ENCODE peak calls at places on chromosomes 5 and 9, in six cellular contexts. One of them, this sample, is unnamed.

GRCh38 chr9:79610019-79610760 is 38.4 kb downstream of the TLE4 start:
- DNase-seq in transverse colon: no peak
- DNase-seq in sigmoid colon: no peak
- DNase-seq in GM23338: no peak
- DNase-seq in heart right ventricle: no peak
- DNase-seq in cardiac fibroblast: no peak
- DNase-seq in this sample: peak

GRCh38 chr9:2120926-2121689 is 106.0 kb downstream of the SMARCA2 start:
- DNase-seq in transverse colon: no peak
- DNase-seq in sigmoid colon: no peak
- DNase-seq in GM23338: no peak
- DNase-seq in heart right ventricle: no peak
- DNase-seq in cardiac fibroblast: peak
- DNase-seq in this sample: peak

GRCh38 chr9:109314011-109314531 is 6.8 kb downstream of the EPB41L4B start:
- DNase-seq in transverse colon: peak
- DNase-seq in sigmoid colon: no peak
- DNase-seq in GM23338: no peak
- DNase-seq in heart right ventricle: no peak
- DNase-seq in cardiac fibroblast: no peak
- DNase-seq in this sample: no peak

GRCh38 chr5:58188287-58188651 is 271.6 kb downstream of the PLK2 start:
- DNase-seq in transverse colon: no peak
- DNase-seq in sigmoid colon: no peak
- DNase-seq in GM23338: peak
- DNase-seq in heart right ventricle: no peak
- DNase-seq in cardiac fibroblast: peak
- DNase-seq in this sample: peak

GRCh38 chr9:130236436-130236985 is 29.0 kb upstream of the HMCN2 start:
- DNase-seq in transverse colon: no peak
- DNase-seq in sigmoid colon: peak
- DNase-seq in GM23338: no peak
- DNase-seq in heart right ventricle: no peak
- DNase-seq in cardiac fibroblast: no peak
- DNase-seq in this sample: no peak

GRCh38 chr5:142293486-142293885 is 31.3 kb downstream of the SPRY4 start:
- DNase-seq in transverse colon: no peak
- DNase-seq in sigmoid colon: no peak
- DNase-seq in GM23338: no peak
- DNase-seq in heart right ventricle: no peak
- DNase-seq in cardiac fibroblast: no peak
- DNase-seq in this sample: no peak

GRCh38 chr9:68416891-68417570 is 60.6 kb downstream of the PGM5 start:
- DNase-seq in transverse colon: no peak
- DNase-seq in sigmoid colon: no peak
- DNase-seq in GM23338: peak
- DNase-seq in heart right ventricle: no peak
- DNase-seq in cardiac fibroblast: no peak
- DNase-seq in this sample: no peak

GRCh38 chr9:109889456-109889855 is 109.5 kb downstream of the PALM2AKAP2 start:
- DNase-seq in transverse colon: no peak
- DNase-seq in sigmoid colon: no peak
- DNase-seq in GM23338: no peak
- DNase-seq in heart right ventricle: no peak
- DNase-seq in cardiac fibroblast: no peak
- DNase-seq in this sample: no peak

GRCh38 chr5:78260771-78261170 is 33.7 kb downstream of the AP3B1 start:
- DNase-seq in transverse colon: no peak
- DNase-seq in sigmoid colon: no peak
- DNase-seq in GM23338: no peak
- DNase-seq in heart right ventricle: no peak
- DNase-seq in cardiac fibroblast: no peak
- DNase-seq in this sample: no peak

GRCh38 chr5:88555658-88556057 is 287.0 kb upstream of the TMEM161B start:
- DNase-seq in transverse colon: no peak
- DNase-seq in sigmoid colon: no peak
- DNase-seq in GM23338: peak
- DNase-seq in heart right ventricle: no peak
- DNase-seq in cardiac fibroblast: no peak
- DNase-seq in this sample: no peak

GRCh38 chr5:81657386-81657785 is 93.5 kb downstream of the SSBP2 start:
- DNase-seq in transverse colon: peak
- DNase-seq in sigmoid colon: no peak
- DNase-seq in GM23338: no peak
- DNase-seq in heart right ventricle: no peak
- DNase-seq in cardiac fibroblast: peak
- DNase-seq in this sample: no peak

GRCh38 chr5:56615750-56616149 is 199.6 kb upstream of the MAP3K1 start:
- DNase-seq in transverse colon: no peak
- DNase-seq in sigmoid colon: no peak
- DNase-seq in GM23338: no peak
- DNase-seq in heart right ventricle: peak
- DNase-seq in cardiac fibroblast: peak
- DNase-seq in this sample: no peak
- TF ChIP-seq CTCF in transverse colon: no peak
- TF ChIP-seq CTCF in sigmoid colon: no peak
- TF ChIP-seq CTCF in GM23338: no peak
- TF ChIP-seq CTCF in heart right ventricle: no peak
- TF ChIP-seq CTCF in cardiac fibroblast: no peak
- TF ChIP-seq CTCF in this sample: no peak

GRCh38 chr9:116671605-116672004 is 15.5 kb upstream of the TRIM32 start:
- DNase-seq in transverse colon: no peak
- DNase-seq in sigmoid colon: no peak
- DNase-seq in GM23338: no peak
- DNase-seq in heart right ventricle: no peak
- DNase-seq in cardiac fibroblast: no peak
- DNase-seq in this sample: no peak

GRCh38 chr9:116673375-116673774 is 13.7 kb upstream of the TRIM32 start:
- DNase-seq in transverse colon: no peak
- DNase-seq in sigmoid colon: no peak
- DNase-seq in GM23338: no peak
- DNase-seq in heart right ventricle: no peak
- DNase-seq in cardiac fibroblast: peak
- DNase-seq in this sample: no peak

GRCh38 chr9:116669296-116669695 is 17.8 kb upstream of the TRIM32 start:
- DNase-seq in transverse colon: no peak
- DNase-seq in sigmoid colon: no peak
- DNase-seq in GM23338: no peak
- DNase-seq in heart right ventricle: no peak
- DNase-seq in cardiac fibroblast: no peak
- DNase-seq in this sample: no peak

DNA sequence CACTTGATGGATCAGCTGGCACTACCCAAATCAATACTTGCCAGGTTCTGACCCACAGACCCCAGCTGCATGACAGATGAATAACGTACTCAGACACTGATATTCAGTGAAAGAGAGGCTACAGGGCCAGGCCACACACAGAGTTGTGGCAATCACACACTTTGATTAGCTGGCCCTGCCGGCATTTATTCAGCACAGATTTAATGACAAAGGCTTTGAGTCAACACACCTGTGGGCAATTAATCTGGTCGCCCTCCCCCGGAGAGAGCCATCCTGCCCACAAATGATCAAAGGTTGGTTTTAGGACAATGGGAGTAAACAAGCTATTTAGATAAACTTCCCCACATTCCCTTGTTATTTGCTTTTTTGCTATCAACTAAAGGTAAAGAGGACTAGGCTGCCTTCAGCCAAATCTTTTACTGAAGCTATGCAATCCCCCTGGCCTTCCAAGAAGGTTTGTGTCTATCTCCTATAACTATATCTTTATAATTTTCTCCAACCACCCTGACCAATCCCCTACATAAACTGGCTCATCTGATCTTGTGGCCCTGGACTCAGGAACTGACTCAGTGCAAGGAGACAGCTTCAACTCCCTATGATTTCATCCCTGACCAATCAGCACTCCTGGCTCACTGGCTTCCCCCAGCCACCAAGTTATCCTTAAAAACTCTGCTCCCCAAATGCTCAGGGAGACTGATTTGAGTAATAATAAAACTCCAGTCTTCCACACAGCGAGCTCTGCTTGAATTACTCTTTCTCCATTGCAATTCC is 12.7 kb upstream of the TRIM32 start:
- DNase-seq in transverse colon: no peak
- DNase-seq in sigmoid colon: no peak
- DNase-seq in GM23338: peak
- DNase-seq in heart right ventricle: no peak
- DNase-seq in cardiac fibroblast: no peak
- DNase-seq in this sample: no peak
- H3K4me3 ChIP-seq in transverse colon: no peak
- H3K4me3 ChIP-seq in sigmoid colon: no peak
- H3K4me3 ChIP-seq in GM23338: no peak
- H3K4me3 ChIP-seq in heart right ventricle: no peak
- H3K4me3 ChIP-seq in cardiac fibroblast: no peak
- H3K4me3 ChIP-seq in this sample: no peak

GRCh38 chr5:127865273-127865672 is 162.1 kb downstream of the CCDC192 start:
- DNase-seq in transverse colon: no peak
- DNase-seq in sigmoid colon: no peak
- DNase-seq in GM23338: peak
- DNase-seq in heart right ventricle: no peak
- DNase-seq in cardiac fibroblast: no peak
- DNase-seq in this sample: no peak
- TF ChIP-seq CTCF in transverse colon: peak
- TF ChIP-seq CTCF in sigmoid colon: no peak
- TF ChIP-seq CTCF in GM23338: peak
- TF ChIP-seq CTCF in heart right ventricle: no peak
- TF ChIP-seq CTCF in cardiac fibroblast: peak
- TF ChIP-seq CTCF in this sample: no peak

DNA sequence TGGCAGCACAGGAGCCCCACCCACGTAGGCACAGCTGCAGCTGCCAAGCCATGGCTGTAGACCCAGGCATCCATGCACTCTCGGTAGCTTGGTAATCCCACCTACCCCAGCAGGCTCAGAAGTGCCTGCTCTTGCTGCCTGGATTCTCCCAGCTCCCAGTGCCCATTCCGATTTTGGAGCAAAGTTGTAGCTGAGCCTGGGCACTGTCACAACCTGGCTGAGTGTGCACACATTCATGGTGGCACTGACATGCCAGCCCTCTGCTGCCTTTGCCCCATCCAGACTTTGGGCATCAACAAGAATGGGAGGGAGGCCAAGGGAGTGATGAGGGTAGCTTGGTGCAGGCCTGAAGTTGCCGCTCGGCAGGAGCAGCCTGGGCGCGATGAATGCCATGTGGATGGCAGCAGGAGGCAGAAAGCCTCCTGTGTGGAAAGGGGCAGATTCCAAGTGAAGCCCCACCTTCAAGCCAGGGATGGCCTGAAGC is 936.6 kb upstream of the PTPRD start:
- DNase-seq in transverse colon: no peak
- DNase-seq in sigmoid colon: no peak
- DNase-seq in GM23338: no peak
- DNase-seq in heart right ventricle: no peak
- DNase-seq in cardiac fibroblast: no peak
- DNase-seq in this sample: no peak
- H3K4me3 ChIP-seq in transverse colon: no peak
- H3K4me3 ChIP-seq in sigmoid colon: no peak
- H3K4me3 ChIP-seq in GM23338: no peak
- H3K4me3 ChIP-seq in heart right ventricle: no peak
- H3K4me3 ChIP-seq in cardiac fibroblast: no peak
- H3K4me3 ChIP-seq in this sample: no peak

GRCh38 chr5:90606539-90606938 is 47.9 kb downstream of the ADGRV1 start:
- DNase-seq in transverse colon: no peak
- DNase-seq in sigmoid colon: no peak
- DNase-seq in GM23338: peak
- DNase-seq in heart right ventricle: no peak
- DNase-seq in cardiac fibroblast: no peak
- DNase-seq in this sample: no peak
- TF ChIP-seq CTCF in transverse colon: no peak
- TF ChIP-seq CTCF in sigmoid colon: no peak
- TF ChIP-seq CTCF in GM23338: peak
- TF ChIP-seq CTCF in heart right ventricle: no peak
- TF ChIP-seq CTCF in cardiac fibroblast: no peak
- TF ChIP-seq CTCF in this sample: peak

GRCh38 chr9:136666364-136667216 is 3.9 kb downstream of the EGFL7 start:
- DNase-seq in transverse colon: no peak
- DNase-seq in sigmoid colon: no peak
- DNase-seq in GM23338: peak
- DNase-seq in heart right ventricle: no peak
- DNase-seq in cardiac fibroblast: no peak
- DNase-seq in this sample: no peak

GRCh38 chr9:136665704-136666363 is 3.1 kb downstream of the EGFL7 start:
- DNase-seq in transverse colon: no peak
- DNase-seq in sigmoid colon: no peak
- DNase-seq in GM23338: peak
- DNase-seq in heart right ventricle: no peak
- DNase-seq in cardiac fibroblast: no peak
- DNase-seq in this sample: no peak

GRCh38 chr9:136667940-136668760 is 5.4 kb downstream of the EGFL7 start:
- DNase-seq in transverse colon: no peak
- DNase-seq in sigmoid colon: no peak
- DNase-seq in GM23338: peak
- DNase-seq in heart right ventricle: no peak
- DNase-seq in cardiac fibroblast: no peak
- DNase-seq in this sample: no peak

GRCh38 chr9:136668983-136669790 is 6.5 kb downstream of the EGFL7 start:
- DNase-seq in transverse colon: no peak
- DNase-seq in sigmoid colon: no peak
- DNase-seq in GM23338: no peak
- DNase-seq in heart right ventricle: no peak
- DNase-seq in cardiac fibroblast: no peak
- DNase-seq in this sample: no peak

DNA sequence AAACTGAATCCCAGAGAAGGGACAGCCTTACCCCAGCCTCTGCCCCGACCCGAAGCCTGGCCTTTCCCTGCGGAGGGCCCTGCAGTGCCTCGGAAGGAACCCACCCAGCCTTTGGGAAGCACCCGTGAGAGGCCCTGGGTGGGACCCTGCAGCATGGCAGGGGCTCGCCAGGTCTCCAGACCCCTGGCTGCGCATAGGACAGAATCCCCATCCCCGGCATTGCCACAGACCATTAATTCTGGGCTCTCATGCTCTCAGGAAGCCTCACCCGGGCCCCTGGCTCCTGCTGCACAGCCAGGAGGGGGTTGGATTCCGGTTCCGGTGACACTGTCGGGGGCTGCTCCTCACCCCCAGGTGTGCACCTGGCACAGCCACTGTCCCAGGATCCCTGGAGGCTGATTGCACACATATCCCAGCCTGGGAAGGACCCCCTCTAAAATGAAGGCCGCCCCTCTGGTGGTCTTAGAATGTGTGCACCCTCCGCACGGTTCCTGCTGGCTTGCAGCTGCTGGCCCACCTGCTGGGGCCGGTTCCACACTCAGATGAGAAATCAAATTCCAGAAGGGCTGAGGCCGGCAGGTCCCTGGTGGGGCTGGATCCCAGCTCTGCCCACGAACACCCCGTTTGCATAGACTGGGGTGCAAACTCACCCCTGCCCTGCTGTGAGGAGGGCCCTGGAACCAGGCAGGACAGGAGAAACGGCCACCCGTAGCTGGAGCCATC is 4.7 kb downstream of the EGFL7 start:
- DNase-seq in transverse colon: no peak
- DNase-seq in sigmoid colon: no peak
- DNase-seq in GM23338: no peak
- DNase-seq in heart right ventricle: no peak
- DNase-seq in cardiac fibroblast: no peak
- DNase-seq in this sample: no peak
- H3K4me3 ChIP-seq in transverse colon: no peak
- H3K4me3 ChIP-seq in sigmoid colon: no peak
- H3K4me3 ChIP-seq in GM23338: no peak
- H3K4me3 ChIP-seq in heart right ventricle: peak
- H3K4me3 ChIP-seq in cardiac fibroblast: peak
- H3K4me3 ChIP-seq in this sample: no peak

This sample was measured in astrocyte of the spinal cord.